ENCODE peak calls at places on chromosomes 2 and 18, in eight cellular contexts. One of them, this sample, is unnamed.

GRCh38 chr2:216315817-216316603 is 56.3 kb downstream of the MARCHF4 start:
- DNase-seq in RWPE1: peak
- DNase-seq in astrocyte of the cerebellum: no peak
- DNase-seq in A549: peak
- DNase-seq in cardiac fibroblast: peak
- DNase-seq in CD4-positive, alpha-beta T cell: no peak
- DNase-seq in NB4: no peak
- DNase-seq in cardiac muscle cell: peak
- DNase-seq in this sample: no peak

GRCh38 chr2:196046123-196046917 is 22.3 kb downstream of the DNAH7 start:
- DNase-seq in RWPE1: no peak
- DNase-seq in astrocyte of the cerebellum: no peak
- DNase-seq in A549: no peak
- DNase-seq in cardiac fibroblast: peak
- DNase-seq in CD4-positive, alpha-beta T cell: no peak
- DNase-seq in NB4: no peak
- DNase-seq in cardiac muscle cell: no peak
- DNase-seq in this sample: no peak

GRCh38 chr18:596288-596881 is 403 bp upstream of the CLUL1 start:
- DNase-seq in RWPE1: peak
- DNase-seq in astrocyte of the cerebellum: no peak
- DNase-seq in A549: peak
- DNase-seq in cardiac fibroblast: no peak
- DNase-seq in CD4-positive, alpha-beta T cell: no peak
- DNase-seq in NB4: peak
- DNase-seq in cardiac muscle cell: peak
- DNase-seq in this sample: no peak

GRCh38 chr2:149160701-149161217 is 122.3 kb downstream of the LYPD6B start:
- DNase-seq in RWPE1: no peak
- DNase-seq in astrocyte of the cerebellum: peak
- DNase-seq in A549: no peak
- DNase-seq in cardiac fibroblast: no peak
- DNase-seq in CD4-positive, alpha-beta T cell: no peak
- DNase-seq in NB4: peak
- DNase-seq in cardiac muscle cell: peak
- DNase-seq in this sample: no peak

GRCh38 chr2:128450211-128451015 is 131.7 kb upstream of the HS6ST1 start:
- DNase-seq in RWPE1: no peak
- DNase-seq in astrocyte of the cerebellum: no peak
- DNase-seq in A549: no peak
- DNase-seq in cardiac fibroblast: no peak
- DNase-seq in CD4-positive, alpha-beta T cell: no peak
- DNase-seq in NB4: no peak
- DNase-seq in cardiac muscle cell: no peak
- DNase-seq in this sample: no peak

GRCh38 chr2:120568975-120569268 is 166.7 kb upstream of the GLI2 start:
- DNase-seq in RWPE1: no peak
- DNase-seq in astrocyte of the cerebellum: no peak
- DNase-seq in A549: no peak
- DNase-seq in cardiac fibroblast: no peak
- DNase-seq in CD4-positive, alpha-beta T cell: no peak
- DNase-seq in NB4: peak
- DNase-seq in cardiac muscle cell: no peak
- DNase-seq in this sample: no peak

GRCh38 chr2:140600116-140600515 is 1530.7 kb downstream of the LRP1B start:
- DNase-seq in RWPE1: peak
- DNase-seq in astrocyte of the cerebellum: peak
- DNase-seq in A549: peak
- DNase-seq in cardiac fibroblast: peak
- DNase-seq in CD4-positive, alpha-beta T cell: no peak
- DNase-seq in NB4: peak
- DNase-seq in cardiac muscle cell: no peak
- DNase-seq in this sample: no peak

GRCh38 chr18:49249523-49249922 is 210.9 kb downstream of the DYM start:
- DNase-seq in RWPE1: peak
- DNase-seq in astrocyte of the cerebellum: peak
- DNase-seq in A549: peak
- DNase-seq in cardiac fibroblast: peak
- DNase-seq in CD4-positive, alpha-beta T cell: no peak
- DNase-seq in NB4: peak
- DNase-seq in cardiac muscle cell: no peak
- DNase-seq in this sample: peak

GRCh38 chr2:238130696-238131628 is 7.5 kb upstream of the KLHL30 start:
- DNase-seq in RWPE1: no peak
- DNase-seq in astrocyte of the cerebellum: no peak
- DNase-seq in A549: no peak
- DNase-seq in cardiac fibroblast: no peak
- DNase-seq in CD4-positive, alpha-beta T cell: no peak
- DNase-seq in NB4: no peak
- DNase-seq in cardiac muscle cell: no peak
- DNase-seq in this sample: no peak

GRCh38 chr18:54641734-54642133 is 50.7 kb downstream of the DYNAP start:
- DNase-seq in RWPE1: no peak
- DNase-seq in astrocyte of the cerebellum: no peak
- DNase-seq in A549: no peak
- DNase-seq in cardiac fibroblast: no peak
- DNase-seq in CD4-positive, alpha-beta T cell: no peak
- DNase-seq in NB4: no peak
- DNase-seq in cardiac muscle cell: no peak
- DNase-seq in this sample: no peak

DNA sequence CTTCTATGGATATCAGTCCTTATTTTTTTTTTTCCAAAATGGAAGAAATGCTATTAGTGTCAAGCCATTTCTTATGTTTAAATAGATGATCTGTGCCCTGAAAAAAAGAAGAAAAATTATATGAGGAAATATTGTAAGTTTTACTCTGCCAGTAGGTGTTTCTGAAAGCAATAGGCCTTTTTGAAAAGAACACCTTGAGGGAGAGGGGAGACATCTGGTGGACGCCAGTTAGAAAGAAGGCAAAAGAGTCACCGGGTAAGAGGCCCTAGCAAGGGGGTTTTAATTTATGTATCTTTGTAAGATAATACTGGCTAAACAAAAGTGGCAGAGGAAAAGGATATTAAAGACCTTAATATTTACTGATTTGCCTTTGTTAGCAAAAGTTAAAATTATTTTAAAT is 56.1 kb downstream of the DYNAP start:
- DNase-seq in RWPE1: peak
- DNase-seq in astrocyte of the cerebellum: peak
- DNase-seq in A549: peak
- DNase-seq in cardiac fibroblast: peak
- DNase-seq in CD4-positive, alpha-beta T cell: no peak
- DNase-seq in NB4: peak
- DNase-seq in cardiac muscle cell: peak
- DNase-seq in this sample: no peak
- TF ChIP-seq CTCF in RWPE1: peak
- TF ChIP-seq CTCF in astrocyte of the cerebellum: peak
- TF ChIP-seq CTCF in A549: peak
- TF ChIP-seq CTCF in cardiac fibroblast: peak
- TF ChIP-seq CTCF in CD4-positive, alpha-beta T cell: no peak
- TF ChIP-seq CTCF in NB4: peak
- TF ChIP-seq CTCF in cardiac muscle cell: peak
- TF ChIP-seq CTCF in this sample: no peak

GRCh38 chr2:137677466-137677865 is 286.8 kb upstream of the HNMT start:
- DNase-seq in RWPE1: no peak
- DNase-seq in astrocyte of the cerebellum: no peak
- DNase-seq in A549: no peak
- DNase-seq in cardiac fibroblast: peak
- DNase-seq in CD4-positive, alpha-beta T cell: no peak
- DNase-seq in NB4: no peak
- DNase-seq in cardiac muscle cell: no peak
- DNase-seq in this sample: no peak
- TF ChIP-seq CTCF in RWPE1: peak
- TF ChIP-seq CTCF in astrocyte of the cerebellum: no peak
- TF ChIP-seq CTCF in A549: no peak
- TF ChIP-seq CTCF in cardiac fibroblast: no peak
- TF ChIP-seq CTCF in CD4-positive, alpha-beta T cell: no peak
- TF ChIP-seq CTCF in NB4: no peak
- TF ChIP-seq CTCF in cardiac muscle cell: no peak
- TF ChIP-seq CTCF in this sample: no peak

GRCh38 chr2:204977914-204978313 is 432.6 kb downstream of the PARD3B start:
- DNase-seq in RWPE1: no peak
- DNase-seq in astrocyte of the cerebellum: no peak
- DNase-seq in A549: peak
- DNase-seq in cardiac fibroblast: no peak
- DNase-seq in CD4-positive, alpha-beta T cell: no peak
- DNase-seq in NB4: no peak
- DNase-seq in cardiac muscle cell: no peak
- DNase-seq in this sample: no peak
- TF ChIP-seq CTCF in RWPE1: no peak
- TF ChIP-seq CTCF in astrocyte of the cerebellum: no peak
- TF ChIP-seq CTCF in A549: no peak
- TF ChIP-seq CTCF in cardiac fibroblast: no peak
- TF ChIP-seq CTCF in CD4-positive, alpha-beta T cell: no peak
- TF ChIP-seq CTCF in NB4: no peak
- TF ChIP-seq CTCF in cardiac muscle cell: no peak
- TF ChIP-seq CTCF in this sample: no peak

DNA sequence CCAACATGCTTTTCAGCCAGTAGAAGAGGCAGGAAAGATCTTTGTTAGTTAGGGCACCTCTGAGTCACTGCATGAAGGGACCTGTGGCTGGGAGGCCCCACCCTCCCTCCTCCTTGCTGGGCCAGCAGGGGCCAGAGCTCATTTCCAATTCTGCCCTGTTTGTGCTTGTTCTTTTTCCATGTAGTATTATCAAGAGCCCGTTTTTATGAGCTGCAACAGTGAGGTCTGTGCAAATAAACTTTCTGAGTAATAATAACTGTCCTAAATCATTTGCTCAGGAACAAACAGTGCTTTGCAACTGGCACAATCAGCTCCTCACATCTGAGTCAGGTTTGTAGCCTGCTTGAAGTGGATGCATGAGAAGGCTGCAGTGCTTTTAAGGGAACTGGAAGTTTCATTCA is 128.0 kb downstream of the ARL4C start:
- DNase-seq in RWPE1: peak
- DNase-seq in astrocyte of the cerebellum: no peak
- DNase-seq in A549: peak
- DNase-seq in cardiac fibroblast: peak
- DNase-seq in CD4-positive, alpha-beta T cell: peak
- DNase-seq in NB4: no peak
- DNase-seq in cardiac muscle cell: no peak
- DNase-seq in this sample: no peak
- TF ChIP-seq CTCF in RWPE1: no peak
- TF ChIP-seq CTCF in astrocyte of the cerebellum: no peak
- TF ChIP-seq CTCF in A549: no peak
- TF ChIP-seq CTCF in cardiac fibroblast: no peak
- TF ChIP-seq CTCF in CD4-positive, alpha-beta T cell: no peak
- TF ChIP-seq CTCF in NB4: no peak
- TF ChIP-seq CTCF in cardiac muscle cell: no peak
- TF ChIP-seq CTCF in this sample: no peak

GRCh38 chr2:199979841-199980628 is 24.7 kb downstream of the MAIP1 start:
- DNase-seq in RWPE1: peak
- DNase-seq in astrocyte of the cerebellum: peak
- DNase-seq in A549: peak
- DNase-seq in cardiac fibroblast: peak
- DNase-seq in CD4-positive, alpha-beta T cell: peak
- DNase-seq in NB4: peak
- DNase-seq in cardiac muscle cell: peak
- DNase-seq in this sample: peak
- TF ChIP-seq CTCF in RWPE1: peak
- TF ChIP-seq CTCF in astrocyte of the cerebellum: peak
- TF ChIP-seq CTCF in A549: peak
- TF ChIP-seq CTCF in cardiac fibroblast: peak
- TF ChIP-seq CTCF in CD4-positive, alpha-beta T cell: peak
- TF ChIP-seq CTCF in NB4: peak
- TF ChIP-seq CTCF in cardiac muscle cell: peak
- TF ChIP-seq CTCF in this sample: peak

GRCh38 chr2:27653397-27653796 is 10.0 kb downstream of the SUPT7L start:
- DNase-seq in RWPE1: no peak
- DNase-seq in astrocyte of the cerebellum: no peak
- DNase-seq in A549: no peak
- DNase-seq in cardiac fibroblast: no peak
- DNase-seq in CD4-positive, alpha-beta T cell: no peak
- DNase-seq in NB4: no peak
- DNase-seq in cardiac muscle cell: no peak
- DNase-seq in this sample: no peak
- TF ChIP-seq CTCF in RWPE1: no peak
- TF ChIP-seq CTCF in astrocyte of the cerebellum: no peak
- TF ChIP-seq CTCF in A549: no peak
- TF ChIP-seq CTCF in cardiac fibroblast: no peak
- TF ChIP-seq CTCF in CD4-positive, alpha-beta T cell: no peak
- TF ChIP-seq CTCF in NB4: no peak
- TF ChIP-seq CTCF in cardiac muscle cell: no peak
- TF ChIP-seq CTCF in this sample: no peak

DNA sequence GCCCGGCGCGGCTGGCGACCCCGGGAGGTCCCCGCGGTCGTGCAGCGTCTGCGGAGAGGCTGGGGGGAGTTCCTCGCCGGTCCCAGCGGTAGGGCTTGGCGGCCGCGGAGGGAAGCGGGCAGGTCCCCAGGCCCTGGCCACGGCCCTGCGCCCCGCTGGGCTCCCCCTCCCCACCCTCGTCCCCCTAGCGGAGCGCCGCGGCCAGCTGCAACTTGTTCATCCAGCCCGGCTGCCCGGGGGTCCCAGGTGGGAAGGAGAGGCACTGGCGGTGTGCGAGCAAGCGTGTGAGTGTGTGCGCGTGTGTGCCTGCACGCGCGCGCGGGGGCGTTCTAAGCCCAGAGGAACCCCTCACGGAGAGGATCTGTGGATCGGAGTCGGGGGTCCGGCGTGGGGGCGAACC is 1.3 kb downstream of the PTPRM start:
- DNase-seq in RWPE1: no peak
- DNase-seq in astrocyte of the cerebellum: no peak
- DNase-seq in A549: no peak
- DNase-seq in cardiac fibroblast: peak
- DNase-seq in CD4-positive, alpha-beta T cell: no peak
- DNase-seq in NB4: no peak
- DNase-seq in cardiac muscle cell: peak
- DNase-seq in this sample: no peak
- TF ChIP-seq CTCF in RWPE1: peak
- TF ChIP-seq CTCF in astrocyte of the cerebellum: peak
- TF ChIP-seq CTCF in A549: no peak
- TF ChIP-seq CTCF in cardiac fibroblast: peak
- TF ChIP-seq CTCF in CD4-positive, alpha-beta T cell: no peak
- TF ChIP-seq CTCF in NB4: no peak
- TF ChIP-seq CTCF in cardiac muscle cell: peak
- TF ChIP-seq CTCF in this sample: peak

GRCh38 chr2:130327703-130328527 is 14.8 kb upstream of the IMP4 start:
- DNase-seq in RWPE1: peak
- DNase-seq in astrocyte of the cerebellum: peak
- DNase-seq in A549: no peak
- DNase-seq in cardiac fibroblast: peak
- DNase-seq in CD4-positive, alpha-beta T cell: no peak
- DNase-seq in NB4: no peak
- DNase-seq in cardiac muscle cell: peak
- DNase-seq in this sample: no peak
- TF ChIP-seq CTCF in RWPE1: peak
- TF ChIP-seq CTCF in astrocyte of the cerebellum: no peak
- TF ChIP-seq CTCF in A549: no peak
- TF ChIP-seq CTCF in cardiac fibroblast: no peak
- TF ChIP-seq CTCF in CD4-positive, alpha-beta T cell: no peak
- TF ChIP-seq CTCF in NB4: no peak
- TF ChIP-seq CTCF in cardiac muscle cell: no peak
- TF ChIP-seq CTCF in this sample: no peak

DNA sequence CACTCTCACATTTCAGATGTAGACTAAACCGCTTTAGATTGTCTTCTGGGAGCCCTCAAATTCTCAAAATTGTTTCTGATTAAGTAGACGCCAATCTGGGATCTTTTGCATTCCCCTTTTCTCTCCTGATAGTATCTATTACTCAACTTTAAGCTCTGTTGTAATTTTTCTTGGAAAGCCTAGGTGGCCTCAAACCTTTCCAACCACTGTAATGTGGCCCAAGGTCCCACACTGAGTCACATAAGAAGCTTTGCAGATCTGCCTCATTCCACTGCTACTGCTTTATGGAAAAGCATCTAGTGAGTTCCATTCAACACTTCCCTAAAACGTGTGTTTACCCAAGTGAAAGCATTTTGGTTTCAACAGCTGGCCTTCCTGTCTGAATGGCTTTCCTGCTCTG is 493.6 kb upstream of the SPHKAP start:
- DNase-seq in RWPE1: no peak
- DNase-seq in astrocyte of the cerebellum: no peak
- DNase-seq in A549: no peak
- DNase-seq in cardiac fibroblast: peak
- DNase-seq in CD4-positive, alpha-beta T cell: no peak
- DNase-seq in NB4: no peak
- DNase-seq in cardiac muscle cell: no peak
- DNase-seq in this sample: no peak
- TF ChIP-seq CTCF in RWPE1: no peak
- TF ChIP-seq CTCF in astrocyte of the cerebellum: no peak
- TF ChIP-seq CTCF in A549: no peak
- TF ChIP-seq CTCF in cardiac fibroblast: no peak
- TF ChIP-seq CTCF in CD4-positive, alpha-beta T cell: no peak
- TF ChIP-seq CTCF in NB4: no peak
- TF ChIP-seq CTCF in cardiac muscle cell: no peak
- TF ChIP-seq CTCF in this sample: no peak

This sample was measured in AG09319.